ENCODE peak calls at places on chromosomes 7 and 10, in nine cellular contexts. O, T, V, K, J, Y, C, Z and M are unnamed samples.

GRCh38 chr10:124469956-124470484 is 8.4 kb downstream of the LHPP start:
- DNase-seq in O (no peak), T (no peak), V (no peak), K (no peak), J (no peak), Y (no peak), C (no peak), Z (no peak), M (no peak)

GRCh38 chr7:70614237-70614984 is 517.5 kb upstream of the GALNT17 start:
- DNase-seq in O (peak), T (no peak), V (peak), K (peak), J (peak), Y (peak), C (no peak), Z (no peak), M (no peak)

GRCh38 chr10:118246340-118247247 is 95.5 kb downstream of the FAM204A start:
- DNase-seq in O (no peak), T (no peak), V (no peak), K (no peak), J (peak), Y (no peak), C (no peak), Z (no peak), M (no peak)

GRCh38 chr7:977326-978048 is 2.1 kb upstream of the COX19 start:
- DNase-seq in O (peak), T (no peak), V (no peak), K (peak), J (no peak), Y (no peak), C (no peak), Z (no peak), M (peak)

GRCh38 chr7:17758008-17758407 is 182.3 kb downstream of the SNX13 start:
- DNase-seq in O (no peak), T (no peak), V (no peak), K (no peak), J (no peak), Y (no peak), C (no peak), Z (no peak), M (no peak)

GRCh38 chr10:14080795-14081194 is 249.9 kb downstream of the FRMD4A start:
- DNase-seq in O (no peak), T (no peak), V (no peak), K (no peak), J (no peak), Y (no peak), C (no peak), Z (no peak), M (no peak)

GRCh38 chr10:17430647-17431355 is 23.6 kb downstream of the ST8SIA6 start:
- DNase-seq in O (peak), T (peak), V (peak), K (peak), J (no peak), Y (peak), C (peak), Z (no peak), M (no peak)

GRCh38 chr7:131095346-131095745 is 232.3 kb upstream of the MKLN1 start:
- DNase-seq in O (no peak), T (no peak), V (no peak), K (no peak), J (no peak), Y (no peak), C (no peak), Z (no peak), M (no peak)

GRCh38 chr10:91380873-91381561 is 29.1 kb upstream of the HECTD2 start:
- DNase-seq in O (no peak), T (no peak), V (peak), K (no peak), J (no peak), Y (no peak), C (no peak), Z (no peak), M (no peak)

GRCh38 chr7:157292770-157293412 is 43.9 kb upstream of the DNAJB6 start:
- DNase-seq in O (no peak), T (no peak), V (no peak), K (no peak), J (no peak), Y (no peak), C (no peak), Z (no peak), M (no peak)

GRCh38 chr10:98611432-98611831 is 164.7 kb upstream of the HPS1 start:
- DNase-seq in O (no peak), T (no peak), V (no peak), K (no peak), J (no peak), Y (no peak), C (no peak), Z (no peak), M (no peak)